ENCODE peak calls at places on chromosomes 6 and 20, in nine cellular contexts. P, X, S, G, H, D, C, V and F are unnamed samples. For H3K4me1, the result is how much of the 10 kb centered on the place peaks cover.

GRCh38 chr6:144417686-144418085 is 132.6 kb downstream of the UTRN start:
- DNase-seq in P (no peak), H (no peak), V (no peak), S (no peak), G (peak), D (no peak), X (no peak), C (no peak), F (no peak)

GRCh38 chr6:32196682-32197616 is 4.5 kb upstream of the GPSM3 start:
- DNase-seq in P (no peak), V (no peak), D (no peak), G (peak), X (no peak), S (no peak), C (peak), H (no peak), F (no peak)

GRCh38 chr20:11457476-11457875 is 460.2 kb upstream of the BTBD3 start:
- DNase-seq in D (no peak), P (no peak), S (no peak), C (no peak), G (no peak), H (no peak), V (no peak), X (no peak), F (no peak)

GRCh38 chr20:31675828-31676533 is 38.3 kb downstream of the COX4I2 start:
- DNase-seq in X (no peak), H (no peak), D (no peak), G (peak), C (no peak), S (peak), P (no peak), V (peak), F (no peak)

GRCh38 chr6:53793318-53793975 is 1.4 kb upstream of the LRRC1 start:
- DNase-seq in P (no peak), G (peak), H (no peak), X (peak), S (peak), V (peak), C (peak), D (no peak), F (no peak)

GRCh38 chr6:40398810-40399477 is 188.2 kb downstream of the LRFN2 start:
- DNase-seq in H (no peak), C (peak), S (no peak), X (no peak), P (no peak), V (no peak), G (no peak), D (no peak), F (no peak)

GRCh38 chr20:47389867-47390347 is 33.4 kb upstream of the ZMYND8 start:
- DNase-seq in X (peak), D (no peak), S (no peak), G (peak), H (no peak), V (peak), P (no peak), C (no peak), F (no peak)

GRCh38 chr6:88360203-88360797 is 194.2 kb upstream of the CNR1 start:
- DNase-seq in C (no peak), P (no peak), G (no peak), S (no peak), V (no peak), H (no peak), D (no peak), X (peak), F (no peak)

GRCh38 chr6:162887981-162888689 is 160.4 kb downstream of the PACRG start:
- DNase-seq in G (no peak), X (no peak), P (no peak), S (no peak), H (no peak), V (no peak), D (no peak), C (no peak), F (peak)

GRCh38 chr6:6918216-6918983 is 189.4 kb upstream of the RREB1 start:
- DNase-seq in S (no peak), P (no peak), D (no peak), C (no peak), H (no peak), G (peak), V (no peak), X (peak), F (no peak)

GRCh38 chr20:38275815-38276550 is 15.4 kb upstream of the KIAA1755 start:
- DNase-seq in C (no peak), P (no peak), D (no peak), V (no peak), G (peak), X (peak), H (no peak), S (no peak), F (no peak)

GRCh38 chr20:19947611-19948264 is 69.4 kb upstream of the NAA20 start:
- DNase-seq in P (no peak), S (no peak), H (no peak), V (no peak), C (peak), G (peak), X (peak), D (no peak), F (no peak)

GRCh38 chr6:155174576-155175174 is 89.1 kb upstream of the CLDN20 start:
- DNase-seq in H (no peak), X (peak), V (peak), P (no peak), G (peak), C (peak), S (peak), D (peak), F (peak)

GRCh38 chr6:138719744-138720143 is 53.8 kb upstream of the CCDC28A start:
- DNase-seq in G (no peak), V (no peak), D (no peak), P (no peak), X (no peak), C (no peak), H (no peak), S (no peak), F (no peak)

GRCh38 chr6:138714493-138714892 is 59.1 kb upstream of the CCDC28A start:
- DNase-seq in P (no peak), V (no peak), G (no peak), X (no peak), C (no peak), D (no peak), H (no peak), S (no peak), F (no peak)

GRCh38 chr6:138719011-138719635 is 54.4 kb upstream of the CCDC28A start:
- DNase-seq in V (no peak), H (no peak), S (no peak), G (peak), D (no peak), P (no peak), X (peak), C (no peak), F (no peak)

GRCh38 chr6:138716017-138716416 is 57.6 kb upstream of the CCDC28A start:
- DNase-seq in V (no peak), X (no peak), H (no peak), D (no peak), G (no peak), C (no peak), S (no peak), P (no peak), F (no peak)

GRCh38 chr6:138716971-138717370 is 56.6 kb upstream of the CCDC28A start:
- DNase-seq in D (no peak), G (no peak), H (no peak), S (no peak), V (no peak), X (no peak), C (no peak), P (no peak), F (no peak)
- H3K4me1 ChIP-seq in D (under half), G (under half), H (under half), S (under half), V (under half), X (under half), C (under half), P (under half), F (under half)

GRCh38 chr6:4359108-4359710 is 223.8 kb upstream of the ECI2 start:
- DNase-seq in G (peak), V (no peak), X (peak), D (no peak), H (no peak), S (no peak), C (no peak), P (no peak), F (no peak)

GRCh38 chr6:4358414-4359107 is 223.2 kb upstream of the ECI2 start:
- DNase-seq in V (no peak), P (peak), C (peak), H (peak), D (no peak), S (no peak), X (peak), G (peak), F (peak)

GRCh38 chr6:4355241-4355640 is 219.9 kb upstream of the ECI2 start:
- DNase-seq in C (no peak), G (peak), S (no peak), P (no peak), V (no peak), D (no peak), H (no peak), X (peak), F (no peak)

GRCh38 chr6:4354181-4354580 is 218.8 kb upstream of the ECI2 start:
- DNase-seq in D (no peak), H (no peak), V (no peak), P (no peak), X (no peak), C (peak), G (no peak), S (no peak), F (no peak)

DNA sequence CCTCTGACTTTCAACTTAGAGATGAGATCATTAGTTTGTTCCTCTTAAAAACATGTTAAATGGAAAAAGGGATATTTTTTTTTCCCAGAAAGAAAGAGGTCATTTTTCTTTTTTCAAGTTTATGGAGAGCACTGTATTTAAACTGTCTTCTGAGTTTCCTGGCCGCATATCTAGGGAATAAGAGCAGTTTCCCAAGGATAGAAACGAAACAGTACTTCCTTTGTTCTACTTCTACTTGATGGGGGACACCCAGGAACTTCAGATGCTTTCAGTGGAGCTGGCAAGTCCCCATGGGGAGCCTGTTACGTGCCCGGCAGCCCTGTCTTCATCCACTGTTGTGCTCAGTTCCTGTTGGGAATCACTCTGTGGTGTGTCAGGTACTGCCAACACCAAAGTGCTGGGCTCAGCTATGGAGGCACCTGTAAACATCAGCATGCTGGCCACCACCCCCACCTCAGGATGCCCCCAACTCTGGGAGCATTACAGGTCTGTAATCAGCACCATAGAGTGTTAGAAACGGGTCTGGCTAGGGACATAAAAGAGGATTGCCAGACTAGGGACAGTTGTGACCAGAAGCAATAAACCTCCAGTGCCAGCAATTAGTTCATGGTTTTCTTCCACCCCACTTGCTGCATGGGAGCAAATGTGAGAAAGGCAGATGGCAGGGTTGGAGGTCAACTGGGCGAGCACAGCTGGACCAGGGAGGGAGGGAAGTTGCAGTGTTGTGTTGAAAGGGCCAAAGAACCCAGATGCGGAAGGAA is 221.7 kb upstream of the ECI2 start:
- DNase-seq in G (no peak), C (no peak), S (no peak), P (no peak), H (no peak), D (no peak), V (no peak), X (no peak), F (no peak)
- H3K4me1 ChIP-seq in G (under half), C (under half), S (under half), P (under half), H (under half), D (under half), V (under half), X (under half), F (under half)

GRCh38 chr6:63636516-63636968 is 940 bp downstream of the PHF3 start:
- DNase-seq in S (peak), X (peak), H (peak), P (peak), G (peak), C (peak), V (peak), D (peak), F (peak)

GRCh38 chr6:63640062-63640461 is 4.5 kb downstream of the PHF3 start:
- DNase-seq in G (peak), S (no peak), D (no peak), X (peak), H (no peak), V (no peak), C (no peak), P (no peak), F (no peak)

GRCh38 chr6:63635563-63636515 is at the start of gene PHF3:
- DNase-seq in S (peak), X (peak), C (peak), D (peak), V (peak), H (peak), G (peak), P (peak), F (peak)

GRCh38 chr6:63635165-63635562 is 438 bp upstream of the PHF3 start:
- DNase-seq in V (no peak), C (no peak), H (no peak), G (no peak), P (no peak), S (no peak), D (no peak), X (no peak), F (no peak)

GRCh38 chr6:63637865-63638445 is 2.4 kb downstream of the PHF3 start:
- DNase-seq in G (no peak), D (no peak), H (no peak), P (no peak), X (peak), V (no peak), C (no peak), S (no peak), F (no peak)
- H3K4me1 ChIP-seq in G (under half), D (half or more), H (under half), P (under half), X (under half), V (under half), C (under half), S (half or more), F (under half)

GRCh38 chr6:42022755-42023384 is 27.5 kb upstream of the TAF8 start:
- DNase-seq in X (no peak), H (no peak), S (no peak), V (peak), P (no peak), D (no peak), C (no peak), G (no peak), F (no peak)
- H3K4me1 ChIP-seq in X (under half), H (under half), S (half or more), V (half or more), P (under half), D (half or more), C (under half), G (under half), F (under half)

DNA sequence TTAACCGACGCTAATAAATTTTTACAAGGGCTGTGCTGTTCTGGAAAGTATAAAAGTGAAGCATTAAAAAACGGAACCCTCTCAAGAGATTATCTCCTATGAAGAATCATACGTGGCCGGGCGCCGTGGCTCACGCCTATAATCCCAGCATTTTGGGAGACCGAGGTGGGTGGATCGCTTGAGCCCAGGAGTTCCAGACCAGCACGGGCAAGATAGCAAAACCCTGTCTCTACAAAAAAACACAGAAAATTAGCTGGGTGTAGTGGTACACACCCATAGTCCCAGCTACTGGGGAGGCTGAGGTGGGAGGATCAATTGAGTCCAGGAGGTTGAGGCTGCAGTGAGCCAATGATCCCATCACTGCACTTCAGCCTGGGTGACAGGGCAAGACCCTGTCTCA is 83.4 kb downstream of the GMPR start:
- DNase-seq in V (no peak), G (no peak), D (no peak), C (no peak), X (no peak), S (no peak), H (no peak), P (no peak), F (no peak)
- H3K4me1 ChIP-seq in V (under half), G (under half), D (half or more), C (under half), X (under half), S (half or more), H (under half), P (half or more), F (half or more)

GRCh38 chr20:33411136-33411690 is 9.9 kb upstream of the CDK5RAP1 start:
- DNase-seq in S (no peak), V (no peak), P (no peak), X (no peak), H (no peak), C (no peak), G (no peak), D (no peak), F (no peak)
- H3K4me1 ChIP-seq in S (under half), V (half or more), P (under half), X (under half), H (under half), C (under half), G (under half), D (under half), F (under half)